ENCODE peak calls at places on chromosomes 7 and 10, in six cellular contexts. R, G, Z, D, C and K are unnamed samples.
A peak's percentile ranks its signal among the peaks of the same experiment; 100 is the strongest.

GRCh38 chr10:123800299-123800698 is 91.3 kb downstream of the CPXM2 start:
- DNase-seq in R (no peak), G (no peak), Z (no peak), D (no peak), C (no peak), K (no peak)

GRCh38 chr10:49168821-49169495 is 19.2 kb downstream of the TMEM273 start:
- DNase-seq in R (no peak), G (no peak), Z (no peak), D (no peak), C (no peak), K (no peak)

GRCh38 chr10:11557967-11558366 is 53.5 kb downstream of the USP6NL start:
- DNase-seq in R (no peak), G (no peak), Z (no peak), D (no peak), C (no peak), K (no peak)

GRCh38 chr10:96910488-96911395 is 78.6 kb downstream of the LCOR start:
- DNase-seq in R (no peak), G (peak; percentile 28), Z (no peak), D (no peak), C (no peak), K (no peak)

GRCh38 chr7:139431459-139431858 is 52.0 kb downstream of the KLRG2 start:
- DNase-seq in R (no peak), G (no peak), Z (no peak), D (no peak), C (no peak), K (no peak)

GRCh38 chr7:56218510-56218909 is 102.3 kb upstream of the NUPR2 start:
- DNase-seq in R (no peak), G (no peak), Z (no peak), D (no peak), C (no peak), K (no peak)

GRCh38 chr10:49474901-49475300 is 64.0 kb downstream of the ERCC6 start:
- DNase-seq in R (no peak), G (no peak), Z (no peak), D (no peak), C (no peak), K (no peak)

GRCh38 chr10:61899045-61899444 is 2.5 kb upstream of the ARID5B start:
- DNase-seq in R (no peak), G (no peak), Z (no peak), D (no peak), C (no peak), K (no peak)

GRCh38 chr10:80805343-80806020 is 267.8 kb downstream of the SH2D4B start:
- DNase-seq in R (no peak), G (no peak), Z (no peak), D (no peak), C (no peak), K (no peak)

DNA sequence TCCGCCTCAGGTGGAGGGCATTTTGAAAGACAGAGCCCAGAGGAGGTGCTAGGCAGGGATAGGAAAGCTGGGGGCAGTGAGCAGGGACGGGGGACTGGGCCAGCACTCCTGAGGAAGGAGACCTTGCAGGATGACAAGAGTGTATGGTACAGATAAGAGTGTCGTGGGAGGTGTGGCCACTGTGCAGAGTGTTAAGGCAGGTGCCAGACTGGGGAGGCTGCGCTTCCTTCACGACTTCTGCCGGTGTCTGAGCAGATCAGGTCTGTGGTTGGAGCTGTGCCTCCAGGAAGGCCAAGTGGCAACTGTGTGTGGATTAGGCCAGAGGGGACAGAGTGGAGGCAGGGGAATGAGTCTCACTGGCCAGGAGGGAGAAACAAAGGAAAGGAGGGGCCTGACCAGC is 161.7 kb downstream of the HIBADH start:
- DNase-seq in R (no peak), G (no peak), Z (no peak), D (no peak), C (no peak), K (no peak)
- TF ChIP-seq CTCF in R (no peak), G (no peak), Z (no peak), D (no peak), C (no peak), K (no peak)

GRCh38 chr7:151757274-151757673 is 119.6 kb downstream of the PRKAG2 start:
- DNase-seq in R (no peak), G (no peak), Z (no peak), D (no peak), C (no peak), K (no peak)
- H3K4me3 ChIP-seq in R (no peak overlapping the region), G (no peak overlapping the region), Z (no peak overlapping the region), D (no peak overlapping the region), C (no peak overlapping the region), K (no peak overlapping the region)

GRCh38 chr10:37763132-37763531 is 94.3 kb downstream of the ZNF248 start:
- DNase-seq in R (no peak), G (no peak), Z (no peak), D (no peak), C (no peak), K (peak; percentile 28)

GRCh38 chr10:37760817-37761216 is 96.6 kb downstream of the ZNF248 start:
- DNase-seq in R (no peak), G (no peak), Z (no peak), D (no peak), C (no peak), K (no peak)

GRCh38 chr10:37754538-37755323 is 102.7 kb downstream of the ZNF248 start:
- DNase-seq in R (no peak), G (no peak), Z (no peak), D (no peak), C (no peak), K (peak; percentile 51)

GRCh38 chr10:37762287-37762686 is 95.1 kb downstream of the ZNF248 start:
- DNase-seq in R (no peak), G (no peak), Z (no peak), D (no peak), C (no peak), K (no peak)

DNA sequence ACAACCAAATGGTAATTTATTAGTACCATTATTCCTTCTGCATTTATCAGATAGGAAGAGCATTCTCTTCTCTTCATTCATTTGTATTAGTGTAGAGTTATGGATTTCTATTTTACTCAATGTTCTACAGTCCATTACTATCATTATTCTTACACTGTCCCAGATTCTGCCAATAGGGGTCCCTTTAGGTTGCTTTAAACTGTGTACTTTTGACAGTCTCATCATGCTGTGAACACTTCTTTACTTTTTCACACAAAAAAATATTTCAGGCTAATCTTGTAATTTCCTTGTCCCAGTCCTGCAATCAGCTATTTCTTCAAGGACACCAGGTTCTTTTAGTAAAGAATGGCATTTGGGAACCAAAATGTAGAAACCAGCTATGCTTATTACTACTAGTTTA is 99.3 kb downstream of the ZNF248 start:
- DNase-seq in R (no peak), G (no peak), Z (no peak), D (no peak), C (no peak), K (no peak)
- TF ChIP-seq CTCF in R (no peak), G (no peak), Z (no peak), D (no peak), C (no peak), K (no peak)

DNA sequence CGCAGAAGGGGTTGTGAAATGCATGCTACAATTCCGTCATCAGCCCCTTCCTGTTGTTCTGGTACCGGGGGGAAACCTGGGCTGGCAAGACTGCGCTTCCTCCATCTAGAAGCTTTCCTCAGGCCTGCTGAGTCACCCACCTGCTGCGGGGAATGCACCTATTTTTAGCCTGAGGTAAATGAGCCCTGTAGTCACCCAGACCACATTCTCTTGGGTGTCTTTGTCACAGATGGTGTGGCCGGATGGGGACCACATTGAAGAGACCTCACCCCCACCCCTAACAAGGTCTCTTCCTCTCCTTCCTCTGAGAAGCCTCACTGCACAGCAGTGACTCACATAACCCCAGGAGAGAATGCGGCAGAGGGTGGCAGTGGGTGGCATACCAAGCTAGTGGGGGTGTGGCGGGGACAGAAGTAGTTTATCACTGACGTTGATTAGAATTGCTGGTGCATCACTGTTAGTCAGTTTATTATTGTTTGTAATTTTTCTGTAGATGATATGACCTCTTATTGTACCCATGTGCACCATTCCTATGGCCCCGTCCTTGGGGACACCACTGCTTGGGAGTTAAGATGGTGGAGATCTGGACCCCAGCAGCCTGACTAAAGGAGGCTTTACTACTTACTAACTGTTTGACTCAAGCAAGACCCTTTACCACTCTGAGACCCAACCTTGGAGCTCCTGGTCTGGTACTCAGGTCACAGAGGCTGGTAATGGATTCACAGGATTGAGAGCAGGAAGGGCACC is 83.0 kb upstream of the DUSP5 start:
- DNase-seq in R (no peak), G (peak; percentile 99), Z (no peak), D (peak; percentile 83), C (peak; percentile 93), K (peak; percentile 81)
- H3K4me3 ChIP-seq in R (no peak overlapping the region), G (no peak overlapping the region), Z (no peak overlapping the region), D (no peak overlapping the region), C (no peak overlapping the region), K (no peak overlapping the region)

GRCh38 chr7:12737364-12737763 is 49.9 kb downstream of the ARL4A start:
- DNase-seq in R (no peak), G (no peak), Z (no peak), D (no peak), C (no peak), K (no peak)
- TF ChIP-seq CTCF in R (no peak), G (no peak), Z (no peak), D (no peak), C (no peak), K (no peak)

DNA sequence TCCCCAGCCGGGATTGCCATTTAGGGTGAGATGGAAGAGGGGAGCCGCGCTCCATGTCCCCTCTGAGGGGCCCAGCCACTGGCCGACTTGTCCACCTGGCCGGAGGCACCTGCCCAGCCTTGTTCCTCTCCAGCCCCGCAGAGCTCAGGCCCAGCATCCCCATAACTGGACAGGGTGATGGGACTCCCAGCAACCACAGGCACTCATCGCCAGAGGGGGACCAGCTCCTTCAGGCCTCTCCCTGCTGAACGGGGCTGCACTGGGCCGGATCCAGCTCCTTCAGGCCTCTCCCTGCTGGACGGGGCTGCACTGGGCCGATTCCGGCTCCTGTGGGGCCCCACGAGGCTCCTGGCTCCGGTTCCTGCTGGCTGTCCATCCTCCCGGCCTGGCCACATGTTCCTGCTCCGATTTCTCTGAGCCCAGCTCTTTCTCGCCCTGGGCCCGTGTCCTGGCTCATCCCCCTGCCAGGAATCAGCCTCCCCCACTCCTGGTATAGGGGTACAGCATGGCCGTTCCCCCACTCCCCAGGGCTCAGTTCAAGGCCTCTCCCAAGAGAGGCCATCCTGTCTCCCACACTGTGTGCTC is 56.1 kb upstream of the ADGRA1 start:
- DNase-seq in R (no peak), G (no peak), Z (no peak), D (no peak), C (no peak), K (no peak)
- H3K4me3 ChIP-seq in R (no peak overlapping the region), G (no peak overlapping the region), Z (no peak overlapping the region), D (no peak overlapping the region), C (no peak overlapping the region), K (no peak overlapping the region)

GRCh38 chr7:50657341-50657873 is 92.2 kb upstream of the DDC start:
- DNase-seq in R (peak; percentile 95), G (no peak), Z (no peak), D (no peak), C (no peak), K (no peak)
- TF ChIP-seq CTCF in R (no peak), G (no peak), Z (peak; percentile 11), D (no peak), C (no peak), K (no peak)